ENCODE peak calls at places on chromosomes 1 and 21, in eight cellular contexts. I is endothelial cell; M is GM04504; W is psoas muscle; N is activated T-cell treated with anti-CD3 and anti-CD28 coated beads for 1 hour; L is cardiac septum; J is dorsolateral prefrontal cortex; G is activated T-helper 1 cell treated with anti-CD3 and anti-CD28 coated beads, Interleukin-2, amount 50 U/mL, for 16 hours. R is an unnamed sample.
A peak's percentile ranks its signal among the peaks of the same experiment; 100 is the strongest.

GRCh38 chr1:38685373-38685772 is 174.2 kb downstream of the RRAGC start:
- DNase-seq in I (no peak), M (no peak), W (no peak), N (no peak), L (no peak), J (no peak), G (no peak), R (no peak)

GRCh38 chr1:173329747-173330146 is 122.6 kb upstream of the TNFSF4 start:
- DNase-seq in I (no peak), M (no peak), W (no peak), N (no peak), L (no peak), J (no peak), G (no peak), R (no peak)

GRCh38 chr1:194730304-194730703 is 1543.9 kb upstream of the B3GALT2 start:
- DNase-seq in I (no peak), M (no peak), W (no peak), N (no peak), L (no peak), J (no peak), G (no peak), R (no peak)

GRCh38 chr1:68313736-68314594 is 81.6 kb upstream of the WLS start:
- DNase-seq in I (no peak), M (no peak), W (no peak), N (no peak), L (no peak), J (no peak), G (no peak), R (no peak)

GRCh38 chr1:32859915-32860314 is 10.8 kb downstream of the FNDC5 start:
- DNase-seq in I (no peak), M (no peak), W (no peak), N (no peak), L (no peak), J (no peak), G (no peak), R (no peak)

GRCh38 chr1:228370439-228370940 is 36.1 kb downstream of the TRIM11 start:
- DNase-seq in I (no peak), M (no peak), W (peak; percentile 19), N (no peak), L (no peak), J (no peak), G (no peak), R (no peak)

GRCh38 chr1:219269171-219269570 is 95.5 kb downstream of the LYPLAL1 start:
- DNase-seq in I (no peak), M (no peak), W (no peak), N (no peak), L (no peak), J (no peak), G (no peak), R (no peak)

GRCh38 chr21:41706678-41707077 is 60.2 kb downstream of the RIPK4 start:
- DNase-seq in I (no peak), M (no peak), W (no peak), N (no peak), L (no peak), J (no peak), G (no peak), R (no peak)

GRCh38 chr1:45266151-45266801 is 59.9 kb upstream of the ZSWIM5 start:
- DNase-seq in I (no peak), M (no peak), W (peak; percentile 48), N (no peak), L (no peak), J (no peak), G (no peak), R (peak; percentile 2)

GRCh38 chr1:46181343-46182260 is 5.3 kb upstream of the P3R3URF start:
- DNase-seq in I (no peak), M (no peak), W (no peak), N (no peak), L (no peak), J (no peak), G (no peak), R (no peak)